ENCODE peak calls at places on chromosomes 1 and 21, in ten cellular contexts. W is H54; L is T-cell; H is NCI-H1105 treated with DMSO at 0.1 percent for 48 hours; A is HTR-8/SVneo; Q is lung; D is stimulated activated CD4-positive, alpha-beta T cell treated with anti-CD3 and anti-CD28 coated beads, Interleukin-15, amount 100 ng/mL, for 48 hours; T is T-helper 17 cell; E is NCI-H1436; B is epithelial cell of prostate. O is an unnamed sample.
A peak's percentile ranks its signal among the peaks of the same experiment; 100 is the strongest.

GRCh38 chr1:27011058-27011764 is 1.4 kb downstream of the TENT5B start:
- DNase-seq in W (peak; percentile 84), L (no peak), H (no peak), A (peak; percentile 88), Q (peak; percentile 82), D (no peak), T (no peak), E (no peak), B (no peak), O (peak; percentile 90)

GRCh38 chr1:104923075-104923474 is 1173.4 kb downstream of the AMY1C start:
- DNase-seq in W (no peak), L (no peak), H (no peak), A (no peak), Q (no peak), D (no peak), T (no peak), E (no peak), B (no peak), O (no peak)

GRCh38 chr1:1462318-1462966 is 9.1 kb upstream of the ATAD3B start:
- DNase-seq in W (no peak), L (no peak), H (no peak), A (no peak), Q (peak; percentile 82), D (no peak), T (no peak), E (no peak), B (no peak), O (peak; percentile 32)

GRCh38 chr1:235853653-235854052 is 13.1 kb downstream of the LYST start:
- DNase-seq in W (no peak), L (no peak), H (no peak), A (no peak), Q (no peak), D (no peak), T (no peak), E (no peak), B (no peak), O (no peak)

GRCh38 chr1:162536511-162536910 is 25.0 kb upstream of the UAP1 start:
- DNase-seq in W (peak; percentile 40), L (no peak), H (no peak), A (no peak), Q (no peak), D (no peak), T (no peak), E (no peak), B (peak; percentile 26), O (peak; percentile 67)

GRCh38 chr1:32228771-32229170 is 6.6 kb downstream of the EIF3I start:
- DNase-seq in W (no peak), L (no peak), H (no peak), A (no peak), Q (no peak), D (no peak), T (no peak), E (no peak), B (no peak), O (peak; percentile 34)

GRCh38 chr1:58576727-58577675 is at the start of gene TACSTD2:
- DNase-seq in W (no peak), L (no peak), H (no peak), A (no peak), Q (peak; percentile 92), D (no peak), T (no peak), E (no peak), B (peak; percentile 96), O (peak; percentile 47)

GRCh38 chr1:36831171-36831810 is 203.0 kb downstream of the GRIK3 start:
- DNase-seq in W (no peak), L (no peak), H (peak; percentile 47), A (no peak), Q (no peak), D (no peak), T (no peak), E (peak; percentile 87), B (no peak), O (no peak)

GRCh38 chr1:66938618-66939017 is 13.8 kb downstream of the MIER1 start:
- DNase-seq in W (no peak), L (no peak), H (no peak), A (no peak), Q (no peak), D (no peak), T (no peak), E (no peak), B (no peak), O (peak; percentile 68)

GRCh38 chr1:228312091-228312764 is 94.4 kb downstream of the TRIM11 start:
- DNase-seq in W (no peak), L (no peak), H (no peak), A (no peak), Q (no peak), D (no peak), T (no peak), E (no peak), B (no peak), O (no peak)

GRCh38 chr1:243921113-243921512 is 71.1 kb upstream of the AKT3 start:
- DNase-seq in W (no peak), L (no peak), H (no peak), A (no peak), Q (no peak), D (no peak), T (no peak), E (no peak), B (no peak), O (no peak)

GRCh38 chr1:65681101-65681500 is 111.6 kb upstream of the PDE4B start:
- DNase-seq in W (peak; percentile 21), L (no peak), H (no peak), A (peak; percentile 5), Q (no peak), D (no peak), T (no peak), E (no peak), B (no peak), O (peak; percentile 81)

GRCh38 chr1:41221995-41222991 is 19.8 kb downstream of the SCMH1 start:
- DNase-seq in W (no peak), L (no peak), H (peak; percentile 91), A (no peak), Q (no peak), D (no peak), T (no peak), E (peak; percentile 16), B (no peak), O (no peak)

GRCh38 chr1:3364983-3365382 is 89.5 kb upstream of the ARHGEF16 start:
- DNase-seq in W (no peak), L (no peak), H (no peak), A (no peak), Q (no peak), D (no peak), T (no peak), E (no peak), B (no peak), O (no peak)

GRCh38 chr1:33972676-33973395 is 109.0 kb downstream of the HMGB4 start:
- DNase-seq in W (no peak), L (no peak), H (no peak), A (no peak), Q (no peak), D (no peak), T (no peak), E (no peak), B (no peak), O (peak; percentile 88)

GRCh38 chr1:53615101-53615500 is 123.9 kb downstream of the GLIS1 start:
- DNase-seq in W (no peak), L (no peak), H (no peak), A (no peak), Q (no peak), D (no peak), T (no peak), E (no peak), B (no peak), O (no peak)

GRCh38 chr1:82762829-82763532 is 962.2 kb downstream of the ADGRL2 start:
- DNase-seq in W (no peak), L (no peak), H (no peak), A (no peak), Q (no peak), D (no peak), T (no peak), E (no peak), B (no peak), O (no peak)

GRCh38 chr1:86741947-86742572 is 37.7 kb downstream of the SH3GLB1 start:
- DNase-seq in W (no peak), L (peak; percentile 30), H (peak; percentile 51), A (peak; percentile 6), Q (no peak), D (peak; percentile 14), T (no peak), E (no peak), B (no peak), O (peak; percentile 63)

GRCh38 chr1:61089338-61089737 is 7.0 kb downstream of the NFIA start:
- DNase-seq in W (no peak), L (no peak), H (no peak), A (no peak), Q (no peak), D (no peak), T (no peak), E (no peak), B (no peak), O (no peak)

GRCh38 chr1:59455206-59455605 is 158.3 kb downstream of the FGGY start:
- DNase-seq in W (no peak), L (no peak), H (no peak), A (no peak), Q (no peak), D (no peak), T (no peak), E (no peak), B (peak; percentile 24), O (peak; percentile 88)

GRCh38 chr1:115090547-115090946 is 1.2 kb upstream of the TSPAN2 start:
- DNase-seq in W (no peak), L (no peak), H (no peak), A (no peak), Q (no peak), D (no peak), T (no peak), E (no peak), B (no peak), O (peak; percentile 81)

GRCh38 chr1:44390277-44390676 is 14.8 kb upstream of the RNF220 start:
- DNase-seq in W (peak; percentile 54), L (no peak), H (no peak), A (peak; percentile 48), Q (no peak), D (no peak), T (no peak), E (no peak), B (no peak), O (peak; percentile 86)

GRCh38 chr21:37587635-37588177 is 221.1 kb downstream of the DYRK1A start:
- DNase-seq in W (no peak), L (no peak), H (no peak), A (no peak), Q (no peak), D (no peak), T (no peak), E (no peak), B (no peak), O (no peak)

GRCh38 chr1:47207811-47208373 is 18.1 kb upstream of the PDZK1IP1 start:
- DNase-seq in W (no peak), L (no peak), H (no peak), A (no peak), Q (no peak), D (no peak), T (no peak), E (no peak), B (no peak), O (peak; percentile 67)

GRCh38 chr1:239976130-239976968 is 115.3 kb upstream of the FMN2 start:
- DNase-seq in W (peak; percentile 17), L (peak; percentile 7), H (peak; percentile 16), A (peak; percentile 52), Q (no peak), D (peak; percentile 36), T (no peak), E (peak; percentile 61), B (no peak), O (peak; percentile 69)

GRCh38 chr1:8424539-8425116 is 106.7 kb downstream of the SLC45A1 start:
- DNase-seq in W (no peak), L (peak; percentile 55), H (peak; percentile 29), A (no peak), Q (peak; percentile 51), D (peak; percentile 33), T (peak; percentile 41), E (peak; percentile 37), B (peak; percentile 75), O (no peak)

GRCh38 chr1:97120821-97121220 is 399.2 kb downstream of the PTBP2 start:
- DNase-seq in W (no peak), L (no peak), H (no peak), A (no peak), Q (no peak), D (no peak), T (no peak), E (no peak), B (no peak), O (no peak)

GRCh38 chr1:47443530-47444316 is 5.9 kb downstream of the FOXD2 start:
- DNase-seq in W (no peak), L (no peak), H (no peak), A (no peak), Q (no peak), D (no peak), T (no peak), E (no peak), B (no peak), O (no peak)